ENCODE peak calls at places on chromosomes 4 and X, in five cellular contexts. K, B, E, X and U are unnamed samples.

GRCh38 chr4:173218411-173219125 is 50.0 kb downstream of the GALNT7 start:
- DNase-seq in X (no peak), E (no peak), B (no peak), K (peak), U (no peak)

GRCh38 chr4:108060164-108060563 is 70.5 kb downstream of the HADH start:
- DNase-seq in B (no peak), E (peak), K (peak), X (no peak), U (peak)

GRCh38 chr4:8198206-8198905 is 734 bp upstream of the SH3TC1 start:
- DNase-seq in E (no peak), X (no peak), K (no peak), B (no peak), U (peak)

GRCh38 chr4:170242471-170242870 is 152.7 kb upstream of the AADAT start:
- DNase-seq in X (no peak), E (no peak), B (no peak), K (peak), U (peak)

GRCh38 chr4:40750461-40751258 is 905 bp downstream of the NSUN7 start:
- DNase-seq in X (no peak), E (peak), B (no peak), K (peak), U (peak)

GRCh38 chr4:52098618-52099017 is 47.5 kb downstream of the SPATA18 start:
- DNase-seq in B (no peak), E (no peak), X (no peak), K (no peak), U (peak)

GRCh38 chrX:87941841-87942240 is 424.2 kb downstream of the KLHL4 start:
- DNase-seq in K (no peak), X (no peak), E (no peak), B (no peak), U (peak)

GRCh38 chr4:165520071-165520470 is 141.3 kb downstream of the CPE start:
- DNase-seq in X (no peak), B (no peak), E (no peak), K (no peak), U (peak)

GRCh38 chr4:2006956-2007653 is 1.7 kb downstream of the NELFA start:
- DNase-seq in E (no peak), X (no peak), K (no peak), B (no peak), U (no peak)

GRCh38 chr4:136036744-136037143 is 1495.5 kb downstream of the PCDH18 start:
- DNase-seq in B (no peak), E (no peak), K (peak), X (no peak), U (peak)

GRCh38 chr4:152605641-152606304 is 69.9 kb upstream of the FBXW7 start:
- DNase-seq in E (no peak), X (no peak), B (no peak), K (peak), U (peak)

GRCh38 chr4:59966758-59967157 is 1233.4 kb upstream of the ADGRL3 start:
- DNase-seq in K (no peak), E (no peak), X (no peak), B (no peak), U (no peak)

GRCh38 chr4:3407930-3408792 is 33.6 kb upstream of the HGFAC start:
- DNase-seq in K (no peak), X (peak), B (no peak), E (no peak), U (peak)

GRCh38 chr4:55269970-55270369 is 76.1 kb upstream of the SRD5A3 start:
- DNase-seq in B (no peak), K (no peak), X (no peak), E (no peak), U (no peak)

GRCh38 chr4:140300271-140300970 is 73.0 kb upstream of the SCOC start:
- DNase-seq in K (peak), X (no peak), E (peak), B (no peak), U (peak)

GRCh38 chr4:98822144-98822543 is 106.8 kb downstream of the EIF4E start:
- DNase-seq in B (no peak), X (no peak), K (no peak), E (no peak), U (no peak)

GRCh38 chr4:145289403-145290076 is 109.2 kb upstream of the OTUD4 start:
- DNase-seq in B (no peak), K (peak), X (no peak), E (no peak), U (peak)

GRCh38 chr4:1011022-1011694 is at the start of gene FGFRL1:
- DNase-seq in K (peak), B (peak), E (peak), X (peak), U (peak)

GRCh38 chr4:174210354-174210753 is 73.1 kb downstream of the FBXO8 start:
- DNase-seq in E (no peak), K (no peak), B (no peak), X (no peak), U (no peak)

GRCh38 chrX:125289920-125290319 is 29.8 kb upstream of the TEX13C start:
- DNase-seq in K (peak), B (no peak), X (no peak), E (peak), U (no peak)

GRCh38 chr4:24800273-24800880 is 5.0 kb downstream of the SOD3 start:
- DNase-seq in K (no peak), B (no peak), E (no peak), X (no peak), U (no peak)

GRCh38 chrX:7088968-7089615 is 58.4 kb upstream of the STS start:
- DNase-seq in K (no peak), E (no peak), B (peak), X (no peak), U (no peak)

GRCh38 chr4:37827802-37828321 is 1.4 kb downstream of the PGM2 start:
- DNase-seq in X (no peak), E (no peak), B (no peak), K (no peak), U (peak)

GRCh38 chrX:132292753-132293152 is 73.5 kb upstream of the RAP2C start:
- DNase-seq in B (peak), X (no peak), K (peak), E (peak), U (peak)

GRCh38 chrX:65821721-65822496 is 154.5 kb downstream of the MSN start:
- DNase-seq in E (no peak), K (no peak), B (peak), X (no peak), U (peak)

GRCh38 chr4:71338846-71339593 is at the start of gene SLC4A4:
- DNase-seq in K (peak), B (no peak), E (no peak), X (no peak), U (peak)

GRCh38 chr4:113604955-113605354 is 156.6 kb downstream of the CAMK2D start:
- DNase-seq in X (no peak), B (no peak), E (no peak), K (peak), U (peak)

GRCh38 chr4:139841464-139842195 is 176.0 kb downstream of the MGST2 start:
- DNase-seq in B (no peak), E (peak), X (no peak), K (no peak), U (no peak)

GRCh38 chrX:70427360-70427759 is 4.2 kb downstream of the GDPD2 start:
- DNase-seq in K (no peak), B (no peak), X (no peak), E (no peak), U (no peak)

GRCh38 chr4:140790765-140791164 is 34.6 kb upstream of the TBC1D9 start:
- DNase-seq in E (no peak), X (peak), K (peak), B (no peak), U (peak)

GRCh38 chr4:74516321-74516720 is 71.4 kb downstream of the AREG start:
- DNase-seq in K (peak), X (no peak), B (no peak), E (no peak), U (peak)

GRCh38 chrX:39559229-39559628 is 538.5 kb downstream of the BCOR start:
- DNase-seq in E (no peak), X (no peak), B (no peak), K (peak), U (peak)

GRCh38 chrX:29787666-29788065 is 427.7 kb upstream of the MAGEB2 start:
- DNase-seq in K (peak), E (no peak), B (no peak), X (no peak), U (no peak)

GRCh38 chr4:82706349-82707000 is 92.1 kb downstream of the SCD5 start:
- DNase-seq in X (no peak), E (no peak), K (peak), B (no peak), U (no peak)

GRCh38 chr4:162506253-162506652 is 342.5 kb upstream of the FSTL5 start:
- DNase-seq in K (peak), B (no peak), X (no peak), E (no peak), U (no peak)

GRCh38 chr4:175873707-175874106 is 61.6 kb upstream of the GPM6A start:
- DNase-seq in B (no peak), X (no peak), K (no peak), E (no peak), U (no peak)

GRCh38 chr4:54093609-54094240 is 6.2 kb upstream of the GSX2 start:
- DNase-seq in K (no peak), X (no peak), E (no peak), B (no peak), U (no peak)

GRCh38 chr4:13176603-13177190 is 307.4 kb downstream of the RAB28 start:
- DNase-seq in X (no peak), E (no peak), B (no peak), K (no peak), U (no peak)